ENCODE peak calls at places on chromosomes 11 and 22, in seven cellular contexts. B is brain microvascular endothelial cell, S is upper lobe of right lung, A is psoas muscle, T is cardiac fibroblast, R is transverse colon, V is AG04450. N is an unnamed sample.

GRCh38 chr11:123580557-123581275 is 73.7 kb downstream of the SCN3B start:
- DNase-seq in B (peak), S (peak), A (peak), T (peak), R (peak), V (no peak), N (peak)

GRCh38 chr11:27934830-27935145 is 173.2 kb downstream of the KIF18A start:
- DNase-seq in B (peak), S (no peak), A (no peak), T (peak), R (no peak), V (peak), N (peak)

GRCh38 chr22:43745783-43746356 is 66.2 kb downstream of the EFCAB6 start:
- DNase-seq in B (no peak), S (no peak), A (no peak), T (no peak), R (no peak), V (no peak), N (no peak)

GRCh38 chr11:76885390-76886097 is 24.8 kb downstream of the ACER3 start:
- DNase-seq in B (peak), S (peak), A (peak), T (peak), R (no peak), V (no peak), N (peak)

GRCh38 chr11:83773950-83774880 is 488.0 kb upstream of the CCDC90B start:
- DNase-seq in B (peak), S (no peak), A (no peak), T (peak), R (no peak), V (no peak), N (peak)

GRCh38 chr22:22141771-22142591 is 102.6 kb upstream of the VPREB1 start:
- DNase-seq in B (no peak), S (no peak), A (no peak), T (no peak), R (no peak), V (no peak), N (no peak)

GRCh38 chr11:11844272-11844671 is 2.5 kb downstream of the USP47 start:
- DNase-seq in B (no peak), S (no peak), A (no peak), T (no peak), R (no peak), V (no peak), N (no peak)

GRCh38 chr22:39907605-39908097 is 6.8 kb downstream of the GRAP2 start:
- DNase-seq in B (no peak), S (no peak), A (no peak), T (no peak), R (no peak), V (no peak), N (no peak)

GRCh38 chr11:84871116-84871515 is 756.0 kb downstream of the DLG2 start:
- DNase-seq in B (peak), S (no peak), A (no peak), T (no peak), R (no peak), V (no peak), N (no peak)

GRCh38 chr11:88288560-88288959 is 49.0 kb downstream of the CTSC start:
- DNase-seq in B (no peak), S (no peak), A (no peak), T (no peak), R (no peak), V (no peak), N (no peak)

GRCh38 chr11:68688881-68689280 is 4.5 kb downstream of the GAL start:
- DNase-seq in B (no peak), S (peak), A (no peak), T (no peak), R (no peak), V (no peak), N (no peak)

GRCh38 chr22:30874431-30875370 is 93.9 kb downstream of the MORC2 start:
- DNase-seq in B (no peak), S (peak), A (no peak), T (no peak), R (no peak), V (no peak), N (no peak)

GRCh38 chr11:10778217-10778970 is 27.3 kb downstream of the CTR9 start:
- DNase-seq in B (peak), S (no peak), A (peak), T (peak), R (no peak), V (peak), N (peak)

GRCh38 chr11:108565653-108566052 is 27.9 kb downstream of the EXPH5 start:
- DNase-seq in B (no peak), S (no peak), A (no peak), T (no peak), R (no peak), V (no peak), N (no peak)

DNA sequence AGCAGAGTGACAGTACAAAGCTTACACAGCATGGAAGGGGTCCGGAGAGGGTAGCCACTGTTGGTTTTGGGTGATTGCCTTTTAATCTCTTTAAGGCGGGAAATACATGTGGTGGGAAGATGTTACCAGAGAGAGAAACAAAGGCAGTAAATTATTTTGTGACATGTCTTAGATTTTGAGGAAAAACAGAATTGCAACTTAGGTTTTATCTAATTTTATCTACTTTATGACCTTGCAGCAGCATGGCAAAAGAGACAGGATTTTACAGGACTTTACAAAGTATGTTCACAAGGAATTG is 1.9 kb downstream of the IFITM2 start:
- DNase-seq in B (no peak), S (no peak), A (no peak), T (no peak), R (no peak), V (no peak), N (no peak)
- H3K4me3 ChIP-seq in B (peak), S (peak), A (peak), T (peak), R (peak), V (peak), N (peak)

GRCh38 chr11:43556892-43557291 is 123.6 kb upstream of the HSD17B12 start:
- DNase-seq in B (no peak), S (no peak), A (no peak), T (no peak), R (no peak), V (no peak), N (no peak)
- H3K4me3 ChIP-seq in B (no peak), S (no peak), A (no peak), T (no peak), R (no peak), V (no peak), N (no peak)

GRCh38 chr11:66126808-66127555 is 56.9 kb downstream of the PACS1 start:
- DNase-seq in B (peak), S (peak), A (peak), T (peak), R (peak), V (no peak), N (peak)
- H3K4me3 ChIP-seq in B (no peak), S (no peak), A (peak), T (no peak), R (no peak), V (no peak), N (no peak)

GRCh38 chr11:20364412-20364792 is 888 bp downstream of the HTATIP2 start:
- DNase-seq in B (no peak), S (no peak), A (peak), T (peak), R (peak), V (no peak), N (no peak)
- H3K4me3 ChIP-seq in B (peak), S (peak), A (peak), T (peak), R (peak), V (peak), N (peak)

GRCh38 chr22:36453855-36454378 is 27.5 kb downstream of the TXN2 start:
- DNase-seq in B (no peak), S (no peak), A (no peak), T (no peak), R (no peak), V (no peak), N (no peak)
- H3K4me3 ChIP-seq in B (no peak), S (peak), A (peak), T (no peak), R (peak), V (no peak), N (no peak)

GRCh38 chr22:19730141-19730661 is 6.9 kb downstream of the GP1BB start:
- DNase-seq in B (no peak), S (no peak), A (no peak), T (no peak), R (no peak), V (no peak), N (no peak)
- H3K4me3 ChIP-seq in B (no peak), S (no peak), A (no peak), T (no peak), R (no peak), V (no peak), N (no peak)

DNA sequence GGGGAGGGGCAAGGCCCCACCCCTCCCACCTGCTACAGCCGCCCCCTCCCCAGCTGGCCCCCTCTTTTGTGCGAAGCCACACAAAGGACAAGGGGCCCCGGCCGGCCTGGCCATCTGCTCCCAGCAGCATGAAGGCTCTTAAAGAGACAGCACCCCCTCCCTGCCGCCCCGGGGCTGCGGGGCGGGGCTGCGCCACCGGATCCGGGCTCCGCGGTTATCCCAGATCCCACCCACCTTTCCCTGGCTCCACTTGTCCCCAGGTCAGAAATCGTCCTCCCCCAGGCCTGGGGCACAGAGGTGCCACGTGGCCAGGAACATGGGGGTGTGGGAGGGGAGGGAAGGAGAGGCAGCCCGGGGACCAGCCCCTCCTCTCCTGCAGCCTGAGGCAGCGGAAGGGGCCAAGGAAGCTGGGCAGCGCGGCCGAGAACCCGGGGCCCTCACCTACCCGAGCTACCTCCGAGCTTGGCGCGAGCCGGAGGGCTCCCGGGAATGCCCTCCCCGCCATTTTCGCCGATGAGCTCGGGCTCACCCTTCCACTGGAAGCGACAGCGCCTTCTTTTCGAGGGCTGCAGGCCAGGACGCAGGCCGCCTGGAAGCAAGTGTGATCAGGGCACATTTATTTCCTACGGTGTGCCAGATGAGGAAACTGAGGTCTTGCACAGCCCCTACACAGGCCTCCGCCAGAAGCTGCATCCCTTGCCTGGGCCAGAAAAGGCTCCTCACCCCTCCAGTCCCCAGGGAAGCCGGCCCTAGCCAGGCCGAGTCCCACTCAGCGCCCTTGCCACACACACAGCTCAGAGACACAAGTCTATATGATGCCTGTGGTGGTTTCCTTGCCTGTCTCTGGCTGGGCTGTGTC is 2.5 kb upstream of the RCOR2 start:
- DNase-seq in B (no peak), S (no peak), A (peak), T (no peak), R (peak), V (no peak), N (no peak)
- H3K4me3 ChIP-seq in B (peak), S (peak), A (peak), T (peak), R (peak), V (peak), N (no peak)

GRCh38 chr11:133956650-133957633 is at the start of gene IGSF9B:
- DNase-seq in B (peak), S (peak), A (peak), T (peak), R (peak), V (no peak), N (peak)
- H3K4me3 ChIP-seq in B (peak), S (peak), A (peak), T (peak), R (peak), V (peak), N (peak)

N was measured in fibroblast of pulmonary artery.